ENCODE peak calls at places on chromosomes 16 and 17, in five cellular contexts. I is uterus; G is fibroblast of lung; C is CD8-positive, alpha-beta memory T cell; F is HCT116. R is an unnamed sample.
A peak's percentile ranks its signal among the peaks of the same experiment; 100 is the strongest.

GRCh38 chr17:54900457-54901229 is at the start of gene TOM1L1:
- DNase-seq in C (no peak), G (peak; percentile 53), I (peak; percentile 34), F (peak; percentile 86), R (peak; percentile 62)

GRCh38 chr16:50473375-50473945 is 74.7 kb upstream of the NKD1 start:
- DNase-seq in F (no peak), I (no peak), C (no peak), G (no peak), R (peak; percentile 53)

GRCh38 chr16:86070511-86070910 is 171.5 kb downstream of the IRF8 start:
- DNase-seq in I (no peak), G (no peak), C (no peak), F (no peak), R (no peak)

GRCh38 chr16:16172991-16173390 is 50.3 kb downstream of the ABCC6 start:
- DNase-seq in G (no peak), F (no peak), I (no peak), C (no peak), R (no peak)

GRCh38 chr16:81445143-81445922 is 725 bp downstream of the CMIP start:
- DNase-seq in C (peak; percentile 23), G (no peak), I (no peak), F (no peak), R (no peak)

GRCh38 chr17:44007346-44008204 is 3.2 kb downstream of the NAGS start:
- DNase-seq in C (no peak), F (no peak), I (no peak), G (no peak), R (no peak)

GRCh38 chr17:16352838-16353701 is at the start of gene CENPV:
- DNase-seq in F (peak; percentile 41), C (peak; percentile 56), G (peak; percentile 32), I (peak; percentile 48), R (no peak)

GRCh38 chr17:9218911-9219310 is 197.6 kb downstream of the NTN1 start:
- DNase-seq in C (no peak), F (no peak), I (no peak), G (no peak), R (no peak)

GRCh38 chr16:65227041-65227835 is 105.4 kb upstream of the CDH11 start:
- DNase-seq in I (no peak), C (no peak), G (no peak), F (no peak), R (no peak)

GRCh38 chr17:1617620-1618174 is 10.9 kb downstream of the SLC43A2 start:
- DNase-seq in I (peak; percentile 40), C (no peak), F (peak; percentile 93), G (peak; percentile 32), R (peak; percentile 62)

GRCh38 chr17:17304521-17304985 is 1.4 kb downstream of the NT5M start:
- DNase-seq in C (peak; percentile 11), I (no peak), G (no peak), F (no peak), R (no peak)

GRCh38 chr16:15518412-15519351 is 84.3 kb downstream of the BMERB1 start:
- DNase-seq in I (peak; percentile 84), C (no peak), F (no peak), G (peak; percentile 82), R (no peak)

GRCh38 chr17:13475574-13476223 is 126.0 kb downstream of the HS3ST3A1 start:
- DNase-seq in C (no peak), I (no peak), F (no peak), G (no peak), R (no peak)

GRCh38 chr16:71499775-71500364 is 10.7 kb upstream of the ZNF19 start:
- DNase-seq in G (peak; percentile 75), C (peak; percentile 17), F (peak; percentile 57), I (no peak), R (no peak)

DNA sequence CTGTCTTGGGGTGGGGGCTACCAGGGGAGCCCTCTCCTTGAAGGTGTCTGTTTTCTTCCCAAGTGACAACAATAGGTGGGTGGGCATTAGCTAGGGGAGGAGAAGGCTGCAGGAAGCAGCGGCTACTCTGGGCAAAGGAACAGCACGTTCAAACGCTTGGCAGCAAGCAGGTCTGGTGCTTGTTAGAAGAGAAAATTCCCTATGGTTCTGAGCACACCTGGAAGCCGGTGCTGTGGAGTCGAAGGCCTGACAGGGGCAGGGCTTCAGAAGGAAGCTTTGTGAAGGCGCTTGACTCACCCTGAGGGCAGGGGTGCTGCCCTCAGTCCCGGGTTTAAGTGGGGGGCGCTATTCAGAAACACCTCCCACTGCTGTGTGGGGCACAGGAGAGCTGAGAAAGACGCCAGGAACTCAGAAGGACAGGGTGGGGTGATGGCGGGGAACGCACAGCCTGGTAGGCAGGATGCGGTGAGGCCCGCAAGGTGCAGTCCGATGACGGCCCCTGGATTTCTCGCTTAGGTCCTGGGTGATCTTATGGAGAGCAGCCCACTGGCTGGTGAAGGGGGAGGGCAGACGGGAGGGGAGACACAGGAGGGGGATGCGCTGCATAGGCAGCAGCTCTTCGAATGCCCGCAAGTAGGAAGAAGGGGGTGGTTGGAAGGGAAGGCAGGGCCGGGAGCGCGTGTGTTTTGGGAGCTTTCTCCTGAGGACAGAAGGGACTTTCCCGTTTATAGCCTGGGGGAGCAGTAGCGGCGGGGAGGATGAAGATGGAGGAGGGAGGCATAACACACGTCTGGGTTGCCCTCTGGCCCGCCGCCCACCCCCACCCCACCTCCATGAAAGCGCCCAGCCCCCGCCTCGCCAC is 3.2 kb downstream of the GJD3 start:
- DNase-seq in G (no peak), F (no peak), C (no peak), I (no peak), R (no peak)
- H3K27me3 ChIP-seq in G (no peaks in the 10 kb centered on the region), F (no peaks in the 10 kb centered on the region), C (no peaks in the 10 kb centered on the region), I (no peaks in the 10 kb centered on the region), R (peaks cover 34% of the 10 kb centered on the region)

DNA sequence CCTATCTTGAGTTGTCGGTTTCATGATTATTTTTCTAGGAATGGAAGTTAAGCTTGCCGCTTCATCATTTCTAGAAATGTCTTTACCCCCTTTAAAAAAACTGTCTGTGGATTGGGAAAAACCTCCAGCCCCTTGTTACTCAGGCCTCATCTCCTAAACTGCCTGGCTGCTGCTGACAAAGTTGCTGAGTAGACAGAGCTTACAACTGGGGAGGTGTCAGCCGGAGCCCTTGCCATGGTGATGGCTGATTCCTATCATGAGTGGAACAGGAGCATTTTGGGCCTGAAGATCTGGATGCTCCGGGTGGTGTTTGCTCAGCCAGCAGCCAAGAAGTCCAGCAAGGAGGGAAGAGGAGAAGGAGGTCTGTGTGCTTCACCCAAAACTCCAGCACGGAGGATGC is 243.3 kb downstream of the ENGASE start:
- DNase-seq in F (no peak), G (no peak), C (no peak), I (no peak), R (no peak)
- H3K27me3 ChIP-seq in F (peaks cover 98% of the 10 kb centered on the region), G (peaks cover 2% of the 10 kb centered on the region), C (no peaks in the 10 kb centered on the region), I (no peaks in the 10 kb centered on the region), R (peaks cover 15% of the 10 kb centered on the region)

DNA sequence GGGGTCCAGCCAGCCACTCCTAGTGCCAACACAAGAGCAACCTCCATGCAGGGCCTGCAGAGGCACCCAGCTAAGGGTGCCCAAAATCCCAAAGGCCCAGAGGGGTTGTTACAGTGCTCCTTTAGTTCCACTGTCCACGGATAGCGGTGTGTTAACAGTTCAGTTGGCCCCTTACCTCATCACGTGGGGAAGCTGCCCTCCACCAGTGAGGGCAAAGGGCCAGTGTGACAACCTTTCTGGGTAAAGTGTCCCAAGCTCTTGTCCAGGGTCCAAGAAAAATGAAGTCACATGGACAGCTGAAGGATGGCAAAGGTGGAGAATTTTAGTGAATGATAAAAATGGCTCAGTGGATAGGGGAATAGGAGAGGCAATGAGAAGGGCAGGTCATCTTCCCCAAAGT is 8.7 kb upstream of the MKS1 start:
- DNase-seq in I (no peak), F (no peak), G (no peak), C (no peak), R (no peak)
- H3K27me3 ChIP-seq in I (no peaks in the 10 kb centered on the region), F (no peaks in the 10 kb centered on the region), G (no peaks in the 10 kb centered on the region), C (peaks cover 5% of the 10 kb centered on the region), R (peaks cover 13% of the 10 kb centered on the region)

DNA sequence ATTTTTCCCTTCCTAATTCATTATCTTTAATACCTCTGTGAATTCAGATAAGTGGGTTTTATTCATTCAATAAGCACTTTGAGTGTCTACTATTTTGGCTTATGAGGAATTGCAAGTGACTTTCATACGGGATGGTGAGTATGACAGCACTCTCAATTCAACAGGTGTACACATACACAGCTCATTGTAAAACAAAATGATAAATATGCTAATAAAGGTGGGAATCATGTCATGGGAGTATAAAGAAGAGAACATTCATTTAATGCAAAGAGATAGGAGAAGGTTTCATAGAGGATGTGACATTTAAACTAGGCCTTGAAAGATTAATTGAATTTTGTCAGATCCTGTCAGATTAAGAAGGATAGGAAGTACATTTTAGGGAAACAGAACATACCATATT is 19.4 kb downstream of the NACA2 start:
- DNase-seq in C (no peak), G (no peak), I (no peak), F (no peak), R (no peak)
- H3K27me3 ChIP-seq in C (no peaks in the 10 kb centered on the region), G (no peaks in the 10 kb centered on the region), I (no peaks in the 10 kb centered on the region), F (no peaks in the 10 kb centered on the region), R (no peaks in the 10 kb centered on the region)

GRCh38 chr16:57354311-57354710 is 4.3 kb upstream of the CCL22 start:
- DNase-seq in C (no peak), F (no peak), I (no peak), G (no peak), R (no peak)
- H3K27me3 ChIP-seq in C (peaks cover 8% of the 10 kb centered on the region), F (peaks cover 5% of the 10 kb centered on the region), I (no peaks in the 10 kb centered on the region), G (no peaks in the 10 kb centered on the region), R (peaks cover 9% of the 10 kb centered on the region)

GRCh38 chr17:48641541-48642058 is 15.4 kb upstream of the HOXB9 start:
- DNase-seq in G (no peak), F (no peak), C (no peak), I (no peak), R (no peak)
- H3K27me3 ChIP-seq in G (peaks cover 95% of the 10 kb centered on the region), F (no peaks in the 10 kb centered on the region), C (peaks cover 47% of the 10 kb centered on the region), I (peaks cover 62% of the 10 kb centered on the region), R (peaks cover 100% of the 10 kb centered on the region)

GRCh38 chr16:22678311-22678710 is 135.7 kb upstream of the HS3ST2 start:
- DNase-seq in C (no peak), F (no peak), G (no peak), I (no peak), R (no peak)

GRCh38 chr16:22677024-22677830 is 136.7 kb upstream of the HS3ST2 start:
- DNase-seq in C (no peak), F (no peak), G (no peak), I (no peak), R (no peak)

GRCh38 chr16:22674832-22675191 is 139.2 kb upstream of the HS3ST2 start:
- DNase-seq in G (no peak), C (no peak), I (no peak), F (no peak), R (no peak)

GRCh38 chr16:22673463-22673862 is 140.5 kb upstream of the HS3ST2 start:
- DNase-seq in F (no peak), I (no peak), C (no peak), G (no peak), R (no peak)

DNA sequence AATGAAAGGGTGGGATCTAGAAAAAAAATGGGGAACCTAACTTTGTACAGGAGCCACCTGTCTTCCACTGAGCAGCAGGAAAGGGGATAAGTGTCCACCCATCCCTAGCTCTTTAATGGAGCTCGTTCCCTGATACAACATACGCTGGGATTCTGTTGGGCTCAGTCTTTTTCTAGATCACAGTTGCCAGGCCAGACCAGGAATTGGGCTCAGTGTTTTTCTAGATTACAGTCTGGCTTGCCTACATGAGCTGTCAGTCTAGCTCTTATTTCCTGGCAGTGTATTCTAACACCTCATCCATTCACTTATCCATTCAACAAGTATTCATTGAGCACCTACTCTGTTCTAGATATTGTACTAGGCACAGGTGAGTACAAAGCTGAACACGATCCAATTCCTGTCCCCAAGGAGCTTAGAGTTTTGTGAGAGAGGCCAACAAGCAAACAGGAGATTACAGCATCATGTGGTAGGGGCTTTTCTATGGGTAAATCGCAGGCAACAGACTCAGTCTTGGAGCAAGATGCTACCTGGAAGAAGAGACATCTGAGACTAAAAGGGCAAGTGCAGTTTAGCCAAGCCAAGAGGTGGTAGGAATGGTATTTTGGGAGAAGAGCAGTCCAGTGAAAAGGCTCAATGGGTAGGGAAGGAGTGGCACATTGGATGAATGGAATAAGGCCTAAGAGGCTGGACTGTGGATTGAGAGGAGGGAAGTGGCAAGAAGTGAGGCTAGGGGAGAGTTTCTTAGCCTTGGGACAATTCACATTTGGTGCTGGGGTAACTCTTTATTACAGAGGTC is 138.0 kb upstream of the HS3ST2 start:
- DNase-seq in G (no peak), F (no peak), C (no peak), I (no peak), R (no peak)
- H3K27me3 ChIP-seq in G (peaks cover 30% of the 10 kb centered on the region), F (peaks cover 54% of the 10 kb centered on the region), C (no peaks in the 10 kb centered on the region), I (no peaks in the 10 kb centered on the region), R (peaks cover 57% of the 10 kb centered on the region)